ENCODE peak calls at places on chromosomes 13 and 19, in ten cellular contexts. Q, D, N, C, E, V, S, Y, G and O are unnamed samples.

GRCh38 chr19:18576383-18576782 is 4.7 kb downstream of the UBA52 start:
- DNase-seq in G (no peak), N (no peak), Q (no peak), E (no peak), C (no peak), S (no peak), Y (peak; percentile 38), V (no peak), D (no peak), O (no peak)

GRCh38 chr13:112767506-112768471 is 78.0 kb downstream of the ATP11A start:
- DNase-seq in Y (peak; percentile 65), S (no peak), C (no peak), G (peak; percentile 90), N (no peak), V (no peak), E (no peak), D (no peak), Q (no peak), O (no peak)

GRCh38 chr13:59710416-59710815 is 453.3 kb downstream of the DIAPH3 start:
- DNase-seq in S (no peak), E (no peak), G (no peak), Y (no peak), C (no peak), D (no peak), Q (no peak), N (no peak), V (no peak), O (no peak)

GRCh38 chr19:51749979-51750378 is 1.7 kb downstream of the FPR1 start:
- DNase-seq in N (no peak), S (no peak), Q (peak; percentile 31), Y (no peak), E (no peak), D (no peak), V (no peak), C (no peak), G (no peak), O (peak; percentile 19)

GRCh38 chr13:110109910-110110309 is 197.0 kb downstream of the COL4A1 start:
- DNase-seq in V (peak; percentile 65), G (peak; percentile 95), C (peak; percentile 90), D (peak; percentile 83), Y (no peak), N (no peak), E (no peak), Q (peak; percentile 92), S (peak; percentile 67), O (no peak)

GRCh38 chr19:29143183-29143582 is 69.8 kb downstream of the UQCRFS1 start:
- DNase-seq in G (no peak), C (no peak), D (no peak), N (no peak), S (no peak), E (no peak), Y (no peak), Q (no peak), V (no peak), O (no peak)

GRCh38 chr13:106369091-106369490 is 166.4 kb downstream of the EFNB2 start:
- DNase-seq in D (no peak), V (no peak), C (no peak), G (no peak), N (no peak), E (no peak), S (no peak), Q (no peak), Y (no peak), O (no peak)

GRCh38 chr19:35154535-35155406 is at the start of gene FXYD5:
- DNase-seq in D (peak; percentile 34), N (peak; percentile 76), E (peak; percentile 73), G (peak; percentile 86), V (peak; percentile 84), Q (peak; percentile 56), S (no peak), Y (peak; percentile 83), C (no peak), O (peak; percentile 89)

GRCh38 chr19:3556978-3557460 is 367 bp downstream of the MFSD12 start:
- DNase-seq in G (peak; percentile 82), S (no peak), V (peak; percentile 55), D (no peak), Q (peak; percentile 67), Y (peak; percentile 70), E (peak; percentile 46), N (no peak), C (no peak), O (peak; percentile 54)

GRCh38 chr13:65638572-65639168 is 1591.5 kb downstream of the PCDH9 start:
- DNase-seq in Q (peak; percentile 63), E (no peak), D (peak; percentile 7), C (no peak), G (no peak), N (peak; percentile 29), V (peak; percentile 58), S (peak; percentile 49), Y (peak; percentile 76), O (peak; percentile 37)

GRCh38 chr13:19864018-19864338 is 529 bp upstream of the ZMYM5 start:
- DNase-seq in G (no peak), D (peak; percentile 31), N (peak; percentile 83), S (no peak), C (peak; percentile 90), V (peak; percentile 94), Q (peak; percentile 90), Y (peak; percentile 88), E (peak; percentile 23), O (peak; percentile 80)

GRCh38 chr19:12783226-12783848 is 7.9 kb upstream of the JUNB start:
- DNase-seq in D (no peak), Q (no peak), E (no peak), G (no peak), N (peak; percentile 47), S (no peak), Y (peak; percentile 44), C (no peak), V (peak; percentile 85), O (no peak)

GRCh38 chr19:39917561-39918182 is 16.8 kb downstream of the FCGBP start:
- DNase-seq in S (no peak), G (no peak), V (no peak), N (no peak), Y (peak; percentile 29), C (no peak), D (no peak), E (no peak), Q (no peak), O (no peak)

GRCh38 chr13:36862002-36862706 is 43.1 kb downstream of the RFXAP start:
- DNase-seq in Y (no peak), C (no peak), N (no peak), D (no peak), S (no peak), G (no peak), Q (peak; percentile 11), V (no peak), E (no peak), O (no peak)

GRCh38 chr13:113724016-113724758 is 34.8 kb upstream of the TMEM255B start:
- DNase-seq in N (no peak), E (no peak), D (no peak), Y (no peak), S (no peak), V (no peak), C (no peak), G (peak; percentile 86), Q (peak; percentile 16), O (no peak)

GRCh38 chr13:90414691-90415596 is 932.5 kb upstream of the MIR17HG start:
- DNase-seq in V (peak; percentile 12), C (no peak), S (peak; percentile 44), G (no peak), E (no peak), D (peak; percentile 4), N (peak; percentile 20), Y (no peak), Q (peak; percentile 60), O (peak; percentile 75)

GRCh38 chr13:45036206-45036605 is 46.9 kb downstream of the GPALPP1 start:
- DNase-seq in V (no peak), E (no peak), Q (no peak), S (no peak), N (no peak), Y (no peak), D (no peak), C (no peak), G (no peak), O (no peak)

GRCh38 chr13:114275309-114275708 is 6.1 kb upstream of the UPF3A start:
- DNase-seq in G (no peak), V (no peak), E (no peak), N (no peak), C (no peak), D (no peak), Q (no peak), Y (no peak), S (no peak), O (no peak)

GRCh38 chr13:26062853-26063444 is 11.1 kb upstream of the SHISA2 start:
- DNase-seq in Y (peak; percentile 78), D (peak; percentile 11), Q (peak; percentile 79), N (peak; percentile 43), S (peak; percentile 71), V (peak; percentile 75), G (peak; percentile 85), E (peak; percentile 28), C (no peak), O (peak; percentile 62)

GRCh38 chr19:51282335-51282734 is 29.1 kb upstream of the IGLON5 start:
- DNase-seq in Y (no peak), N (no peak), G (no peak), C (peak; percentile 43), E (no peak), V (no peak), D (no peak), Q (no peak), S (no peak), O (no peak)

GRCh38 chr13:47426126-47426849 is 529.4 kb upstream of the HTR2A start:
- DNase-seq in Y (no peak), S (peak; percentile 19), E (no peak), V (no peak), Q (peak; percentile 48), D (peak; percentile 16), C (no peak), N (no peak), G (peak; percentile 78), O (no peak)

GRCh38 chr19:10431943-10432735 is 11.8 kb downstream of the PDE4A start:
- DNase-seq in D (no peak), Q (no peak), C (no peak), V (peak; percentile 82), N (no peak), Y (peak; percentile 73), S (no peak), E (no peak), G (no peak), O (peak; percentile 52)

GRCh38 chr13:41315466-41316047 is 4.5 kb downstream of the NAA16 start:
- DNase-seq in E (no peak), Y (no peak), C (no peak), V (no peak), S (no peak), Q (no peak), N (no peak), D (peak; percentile 28), G (no peak), O (no peak)

GRCh38 chr19:48513289-48514122 is 1.9 kb upstream of the LMTK3 start:
- DNase-seq in D (peak; percentile 25), Q (peak; percentile 81), S (peak; percentile 12), N (peak; percentile 92), E (peak; percentile 61), G (peak; percentile 97), C (no peak), V (peak; percentile 97), Y (peak; percentile 92), O (peak; percentile 90)

GRCh38 chr13:73268306-73268705 is 209.5 kb downstream of the KLF5 start:
- DNase-seq in E (no peak), N (no peak), C (no peak), G (no peak), D (no peak), S (no peak), V (no peak), Y (no peak), Q (no peak), O (peak; percentile 20)

GRCh38 chr13:95921485-95921884 is 131.7 kb downstream of the UGGT2 start:
- DNase-seq in E (no peak), G (no peak), Q (peak; percentile 18), N (no peak), S (no peak), C (no peak), V (no peak), Y (no peak), D (no peak), O (no peak)

GRCh38 chr13:100330662-100331061 is 241.8 kb downstream of the PCCA start:
- DNase-seq in E (no peak), V (no peak), Y (no peak), G (no peak), S (no peak), Q (no peak), C (no peak), N (no peak), D (no peak), O (no peak)

GRCh38 chr13:106114981-106115554 is 420.4 kb downstream of the EFNB2 start:
- DNase-seq in Y (no peak), G (no peak), E (no peak), D (no peak), N (no peak), V (no peak), C (no peak), S (peak; percentile 65), Q (no peak), O (no peak)